ENCODE peak calls at places on chromosomes 11 and 22, in five cellular contexts. G is activated naive CD8-positive, alpha-beta T cell treated with anti-CD3 and anti-CD28 coated beads, Interleukin-2, amount 50 U/mL, for 24 hours; C is AG09319; I is retinal pigment epithelial cell; S is GM23248. R is an unnamed sample.

GRCh38 chr22:46843691-46844297 is 81.3 kb downstream of the TBC1D22A start:
- DNase-seq in G (no peak), C (no peak), I (no peak), S (peak; percentile 47), R (no peak)

GRCh38 chr11:83072689-83073242 is 1.1 kb upstream of the RAB30 start:
- DNase-seq in G (no peak), C (no peak), I (no peak), S (peak; percentile 26), R (no peak)

GRCh38 chr11:34342008-34342533 is 15.7 kb downstream of the ABTB2 start:
- DNase-seq in G (no peak), C (no peak), I (no peak), S (peak; percentile 36), R (no peak)

GRCh38 chr22:44622147-44622427 is 79.9 kb upstream of the PRR5 start:
- DNase-seq in G (peak; percentile 18), C (no peak), I (no peak), S (no peak), R (no peak)

GRCh38 chr22:38412435-38413084 is 42.4 kb downstream of the KCNJ4 start:
- DNase-seq in G (peak; percentile 65), C (no peak), I (no peak), S (peak; percentile 21), R (no peak)

GRCh38 chr22:49169074-49169744 is 658.5 kb downstream of the BRD1 start:
- DNase-seq in G (no peak), C (no peak), I (no peak), S (no peak), R (no peak)

GRCh38 chr11:80412604-80413003 is 971.8 kb upstream of the TENM4 start:
- DNase-seq in G (no peak), C (no peak), I (no peak), S (no peak), R (no peak)

GRCh38 chr11:45805305-45806071 is 539 bp downstream of the SLC35C1 start:
- DNase-seq in G (no peak), C (no peak), I (no peak), S (peak; percentile 92), R (no peak)

GRCh38 chr22:40487663-40488249 is 117.4 kb downstream of the SGSM3 start:
- DNase-seq in G (no peak), C (no peak), I (no peak), S (peak; percentile 58), R (no peak)

GRCh38 chr11:102761646-102762238 is 18.7 kb downstream of the MMP10 start:
- DNase-seq in G (no peak), C (no peak), I (no peak), S (peak; percentile 20), R (no peak)

GRCh38 chr11:4049006-4049405 is 45.6 kb upstream of the RRM1 start:
- DNase-seq in G (no peak), C (no peak), I (no peak), S (no peak), R (no peak)

R was measured in HFF-Myc.